ENCODE peak calls at places on chromosomes 1 and 21, in five cellular contexts. One of them, this sample, is unnamed.

GRCh38 chr1:151968791-151969399 is 24.8 kb downstream of the S100A10 start:
- DNase-seq in HCT116: no peak
- DNase-seq in H1: no peak
- DNase-seq in K562: no peak
- DNase-seq in HepG2: no peak
- DNase-seq in this sample: no peak

GRCh38 chr1:84540759-84541158 is 33.5 kb downstream of the CTBS start:
- DNase-seq in K562: no peak
- DNase-seq in HCT116: no peak
- DNase-seq in H1: no peak
- DNase-seq in HepG2: no peak
- DNase-seq in this sample: no peak

GRCh38 chr1:153324912-153325311 is 12.2 kb upstream of the PGLYRP3 start:
- DNase-seq in K562: no peak
- DNase-seq in HCT116: no peak
- DNase-seq in HepG2: no peak
- DNase-seq in H1: no peak
- DNase-seq in this sample: no peak

GRCh38 chr1:1894354-1895049 is 3.6 kb upstream of the GNB1 start:
- DNase-seq in HCT116: no peak
- DNase-seq in H1: no peak
- DNase-seq in HepG2: no peak
- DNase-seq in K562: no peak
- DNase-seq in this sample: no peak

GRCh38 chr21:42436914-42437313 is 33.2 kb downstream of the UBASH3A start:
- DNase-seq in HCT116: no peak
- DNase-seq in HepG2: no peak
- DNase-seq in K562: no peak
- DNase-seq in H1: no peak
- DNase-seq in this sample: no peak

GRCh38 chr1:112878321-112878720 is 77.7 kb downstream of the SLC16A1 start:
- DNase-seq in H1: no peak
- DNase-seq in HCT116: no peak
- DNase-seq in HepG2: no peak
- DNase-seq in K562: peak
- DNase-seq in this sample: no peak

GRCh38 chr1:216621536-216621935 is 101.7 kb downstream of the ESRRG start:
- DNase-seq in H1: no peak
- DNase-seq in HepG2: no peak
- DNase-seq in HCT116: no peak
- DNase-seq in K562: no peak
- DNase-seq in this sample: no peak

GRCh38 chr1:145927916-145928647 is 798 bp upstream of the RBM8A start:
- DNase-seq in H1: no peak
- DNase-seq in K562: no peak
- DNase-seq in HCT116: no peak
- DNase-seq in HepG2: no peak
- DNase-seq in this sample: no peak

GRCh38 chr1:214422137-214422671 is 129.2 kb downstream of the PTPN14 start:
- DNase-seq in K562: no peak
- DNase-seq in HCT116: no peak
- DNase-seq in H1: no peak
- DNase-seq in HepG2: no peak
- DNase-seq in this sample: no peak

GRCh38 chr1:101388904-101389546 is 152.2 kb downstream of the S1PR1 start:
- DNase-seq in HCT116: no peak
- DNase-seq in HepG2: no peak
- DNase-seq in K562: no peak
- DNase-seq in H1: no peak
- DNase-seq in this sample: no peak

GRCh38 chr1:179264506-179264905 is 29.1 kb upstream of the SOAT1 start:
- DNase-seq in K562: no peak
- DNase-seq in HepG2: no peak
- DNase-seq in H1: no peak
- DNase-seq in HCT116: no peak
- DNase-seq in this sample: no peak

GRCh38 chr1:234539666-234540403 is 60.9 kb upstream of the TARBP1 start:
- DNase-seq in HepG2: no peak
- DNase-seq in K562: no peak
- DNase-seq in H1: no peak
- DNase-seq in HCT116: no peak
- DNase-seq in this sample: no peak

GRCh38 chr1:248704556-248704955 is 2.0 kb upstream of the OR14I1 start:
- DNase-seq in HCT116: no peak
- DNase-seq in K562: no peak
- DNase-seq in HepG2: no peak
- DNase-seq in H1: no peak
- DNase-seq in this sample: no peak

GRCh38 chr1:88917321-88918025 is 26.1 kb upstream of the GTF2B start:
- DNase-seq in HepG2: no peak
- DNase-seq in K562: peak
- DNase-seq in HCT116: no peak
- DNase-seq in H1: no peak
- DNase-seq in this sample: no peak

GRCh38 chr21:38958940-38959685 is 153.4 kb downstream of the ETS2 start:
- DNase-seq in H1: no peak
- DNase-seq in HepG2: peak
- DNase-seq in K562: peak
- DNase-seq in HCT116: no peak
- DNase-seq in this sample: peak

GRCh38 chr1:156476501-156477298 is 23.9 kb downstream of the MEF2D start:
- DNase-seq in HepG2: peak
- DNase-seq in H1: no peak
- DNase-seq in K562: peak
- DNase-seq in HCT116: no peak
- DNase-seq in this sample: peak

GRCh38 chr1:162055062-162055461 is 14.4 kb upstream of the NOS1AP start:
- DNase-seq in HepG2: peak
- DNase-seq in K562: no peak
- DNase-seq in H1: no peak
- DNase-seq in HCT116: peak
- DNase-seq in this sample: no peak

GRCh38 chr1:34235594-34235993 is 58.9 kb downstream of the C1orf94 start:
- DNase-seq in K562: no peak
- DNase-seq in H1: no peak
- DNase-seq in HepG2: no peak
- DNase-seq in HCT116: no peak
- DNase-seq in this sample: no peak

GRCh38 chr1:170461762-170462384 is 70.1 kb upstream of the GORAB start:
- DNase-seq in H1: no peak
- DNase-seq in K562: no peak
- DNase-seq in HCT116: no peak
- DNase-seq in HepG2: no peak
- DNase-seq in this sample: no peak

GRCh38 chr1:209704584-209704983 is at the start of gene HSD11B1:
- DNase-seq in HCT116: no peak
- DNase-seq in K562: no peak
- DNase-seq in HepG2: no peak
- DNase-seq in H1: no peak
- DNase-seq in this sample: peak

GRCh38 chr1:67430358-67431155 is at the start of gene SERBP1:
- DNase-seq in H1: peak
- DNase-seq in K562: peak
- DNase-seq in HCT116: peak
- DNase-seq in HepG2: peak
- DNase-seq in this sample: peak

GRCh38 chr1:87999852-88000251 is 671.2 kb downstream of the LMO4 start:
- DNase-seq in H1: no peak
- DNase-seq in HCT116: no peak
- DNase-seq in K562: no peak
- DNase-seq in HepG2: no peak
- DNase-seq in this sample: no peak

GRCh38 chr21:34732388-34732821 is 63.6 kb downstream of the CLIC6 start:
- DNase-seq in HepG2: no peak
- DNase-seq in HCT116: no peak
- DNase-seq in K562: no peak
- DNase-seq in H1: no peak
- DNase-seq in this sample: no peak

GRCh38 chr1:3463891-3464648 is 9.6 kb downstream of the ARHGEF16 start:
- DNase-seq in K562: no peak
- DNase-seq in HCT116: no peak
- DNase-seq in H1: no peak
- DNase-seq in HepG2: no peak
- DNase-seq in this sample: no peak

GRCh38 chr1:112717263-112717662 is 2.1 kb upstream of the PPM1J start:
- DNase-seq in HCT116: no peak
- DNase-seq in HepG2: no peak
- DNase-seq in H1: no peak
- DNase-seq in K562: no peak
- DNase-seq in this sample: no peak

GRCh38 chr1:110148961-110149360 is 1.3 kb upstream of the SLC6A17 start:
- DNase-seq in H1: no peak
- DNase-seq in HepG2: no peak
- DNase-seq in K562: peak
- DNase-seq in HCT116: peak
- DNase-seq in this sample: peak

GRCh38 chr1:212161231-212161781 is 123.9 kb upstream of the PPP2R5A start:
- DNase-seq in HepG2: no peak
- DNase-seq in K562: peak
- DNase-seq in HCT116: peak
- DNase-seq in H1: no peak
- DNase-seq in this sample: peak

GRCh38 chr1:181396171-181396670 is 87.1 kb upstream of the CACNA1E start:
- DNase-seq in HCT116: no peak
- DNase-seq in H1: no peak
- DNase-seq in HepG2: no peak
- DNase-seq in K562: no peak
- DNase-seq in this sample: no peak

GRCh38 chr1:89288051-89288340 is 15.3 kb upstream of the GBP5 start:
- DNase-seq in HCT116: no peak
- DNase-seq in K562: no peak
- DNase-seq in H1: no peak
- DNase-seq in HepG2: no peak
- DNase-seq in this sample: no peak

GRCh38 chr1:2789164-2789985 is 12.1 kb downstream of the TTC34 start:
- DNase-seq in HCT116: no peak
- DNase-seq in H1: no peak
- DNase-seq in HepG2: no peak
- DNase-seq in K562: no peak
- DNase-seq in this sample: peak

GRCh38 chr1:71193153-71193552 is 112.3 kb upstream of the ZRANB2 start:
- DNase-seq in HepG2: no peak
- DNase-seq in H1: no peak
- DNase-seq in K562: no peak
- DNase-seq in HCT116: no peak
- DNase-seq in this sample: no peak

GRCh38 chr21:45167796-45168222 is 93.4 kb downstream of the ADARB1 start:
- DNase-seq in HCT116: no peak
- DNase-seq in K562: peak
- DNase-seq in HepG2: no peak
- DNase-seq in H1: no peak
- DNase-seq in this sample: no peak

GRCh38 chr1:77395051-77395450 is 113.2 kb downstream of the AK5 start:
- DNase-seq in K562: no peak
- DNase-seq in HCT116: no peak
- DNase-seq in H1: no peak
- DNase-seq in HepG2: no peak
- DNase-seq in this sample: no peak

GRCh38 chr1:193590102-193590501 is 403.7 kb upstream of the B3GALT2 start:
- DNase-seq in H1: no peak
- DNase-seq in HCT116: no peak
- DNase-seq in HepG2: no peak
- DNase-seq in K562: no peak
- DNase-seq in this sample: no peak

GRCh38 chr1:111242805-111243523 is 15.5 kb downstream of the CHI3L2 start:
- DNase-seq in HepG2: peak
- DNase-seq in H1: peak
- DNase-seq in K562: no peak
- DNase-seq in HCT116: no peak
- DNase-seq in this sample: no peak

GRCh38 chr1:186819140-186819539 is 9.6 kb upstream of the PLA2G4A start:
- DNase-seq in K562: no peak
- DNase-seq in HepG2: no peak
- DNase-seq in HCT116: no peak
- DNase-seq in H1: no peak
- DNase-seq in this sample: no peak

GRCh38 chr1:177915641-177916040 is 54.2 kb downstream of the SEC16B start:
- DNase-seq in K562: no peak
- DNase-seq in HepG2: no peak
- DNase-seq in H1: no peak
- DNase-seq in HCT116: no peak
- DNase-seq in this sample: no peak

GRCh38 chr1:67939176-67939751 is 106.0 kb upstream of the GNG12 start:
- DNase-seq in H1: no peak
- DNase-seq in K562: no peak
- DNase-seq in HepG2: no peak
- DNase-seq in HCT116: no peak
- DNase-seq in this sample: no peak

GRCh38 chr1:230086152-230086551 is 19.1 kb downstream of the GALNT2 start:
- DNase-seq in H1: no peak
- DNase-seq in HepG2: no peak
- DNase-seq in K562: peak
- DNase-seq in HCT116: no peak
- DNase-seq in this sample: no peak

GRCh38 chr1:230087722-230088115 is 20.7 kb downstream of the GALNT2 start:
- DNase-seq in H1: no peak
- DNase-seq in K562: no peak
- DNase-seq in HCT116: no peak
- DNase-seq in HepG2: no peak
- DNase-seq in this sample: no peak

GRCh38 chr1:230084408-230085177 is 17.6 kb downstream of the GALNT2 start:
- DNase-seq in K562: no peak
- DNase-seq in HepG2: peak
- DNase-seq in H1: no peak
- DNase-seq in HCT116: peak
- DNase-seq in this sample: peak

GRCh38 chr1:230085178-230085515 is 18.1 kb downstream of the GALNT2 start:
- DNase-seq in HCT116: no peak
- DNase-seq in H1: no peak
- DNase-seq in HepG2: no peak
- DNase-seq in K562: no peak
- DNase-seq in this sample: no peak

GRCh38 chr1:230087034-230087721 is 20.1 kb downstream of the GALNT2 start:
- DNase-seq in HCT116: no peak
- DNase-seq in HepG2: no peak
- DNase-seq in H1: no peak
- DNase-seq in K562: no peak
- DNase-seq in this sample: peak
- TF ChIP-seq MAX in HCT116: no peak
- TF ChIP-seq MAX in HepG2: no peak
- TF ChIP-seq MAX in H1: no peak
- TF ChIP-seq MAX in K562: no peak
- TF ChIP-seq MAX in this sample: no peak

GRCh38 chr1:200895801-200896570 is 1.3 kb downstream of the INAVA start:
- DNase-seq in H1: no peak
- DNase-seq in HCT116: no peak
- DNase-seq in HepG2: peak
- DNase-seq in K562: no peak
- DNase-seq in this sample: peak
- TF ChIP-seq POLR2A in H1: no peak
- TF ChIP-seq POLR2A in HCT116: no peak
- TF ChIP-seq POLR2A in HepG2: peak
- TF ChIP-seq POLR2A in K562: no peak
- TF ChIP-seq POLR2A in this sample: no peak

GRCh38 chr1:59678809-59679228 is 135.9 kb upstream of the HOOK1 start:
- DNase-seq in K562: peak
- DNase-seq in HCT116: peak
- DNase-seq in H1: no peak
- DNase-seq in HepG2: no peak
- DNase-seq in this sample: peak
- TF ChIP-seq MAX in K562: no peak
- TF ChIP-seq MAX in HCT116: peak
- TF ChIP-seq MAX in H1: no peak
- TF ChIP-seq MAX in HepG2: no peak
- TF ChIP-seq MAX in this sample: no peak

GRCh38 chr1:147225193-147225730 is at the start of gene FMO5:
- DNase-seq in H1: peak
- DNase-seq in K562: peak
- DNase-seq in HCT116: no peak
- DNase-seq in HepG2: no peak
- DNase-seq in this sample: peak
- TF ChIP-seq POLR2A in H1: no peak
- TF ChIP-seq POLR2A in K562: no peak
- TF ChIP-seq POLR2A in HCT116: no peak
- TF ChIP-seq POLR2A in HepG2: peak
- TF ChIP-seq POLR2A in this sample: no peak